ENCODE peak calls at places on chromosomes 4 and X, in four cellular contexts. One of them, this sample, is unnamed.
A peak's percentile ranks its signal among the peaks of the same experiment; 100 is the strongest.

GRCh38 chrX:45329217-45329616 is 128.5 kb upstream of the DIPK2B start:
- DNase-seq in T47D: no peak
- DNase-seq in T-helper 17 cell: no peak
- DNase-seq in hypothalamus: no peak
- DNase-seq in this sample: no peak

GRCh38 chr4:99915449-99915848 is 21.2 kb upstream of the LAMTOR3 start:
- DNase-seq in T-helper 17 cell: no peak
- DNase-seq in T47D: no peak
- DNase-seq in hypothalamus: no peak
- DNase-seq in this sample: no peak

GRCh38 chr4:52051213-52051614 is at the start of gene SPATA18:
- DNase-seq in hypothalamus: no peak
- DNase-seq in T47D: no peak
- DNase-seq in T-helper 17 cell: no peak
- DNase-seq in this sample: no peak

GRCh38 chr4:90951037-90951436 is 823.8 kb downstream of the CCSER1 start:
- DNase-seq in T47D: peak; percentile 72
- DNase-seq in hypothalamus: no peak
- DNase-seq in T-helper 17 cell: no peak
- DNase-seq in this sample: no peak

GRCh38 chr4:123661080-123661737 is 264.6 kb downstream of the SPRY1 start:
- DNase-seq in T-helper 17 cell: no peak
- DNase-seq in hypothalamus: no peak
- DNase-seq in T47D: peak; percentile 30
- DNase-seq in this sample: no peak

GRCh38 chr4:144754562-144755410 is 108.8 kb downstream of the HHIP start:
- DNase-seq in T47D: peak; percentile 51
- DNase-seq in T-helper 17 cell: no peak
- DNase-seq in hypothalamus: no peak
- DNase-seq in this sample: no peak

GRCh38 chr4:88722276-88722780 is 24.7 kb upstream of the NAP1L5 start:
- DNase-seq in T47D: no peak
- DNase-seq in T-helper 17 cell: no peak
- DNase-seq in hypothalamus: no peak
- DNase-seq in this sample: no peak

GRCh38 chr4:146255874-146256273 is 41.5 kb downstream of the REELD1 start:
- DNase-seq in T47D: no peak
- DNase-seq in T-helper 17 cell: no peak
- DNase-seq in hypothalamus: no peak
- DNase-seq in this sample: no peak

GRCh38 chrX:134679644-134680043 is 21.4 kb upstream of the PLAC1 start:
- DNase-seq in T-helper 17 cell: no peak
- DNase-seq in hypothalamus: no peak
- DNase-seq in T47D: no peak
- DNase-seq in this sample: no peak

GRCh38 chr4:106039796-106040195 is 144.5 kb downstream of the NPNT start:
- DNase-seq in T47D: no peak
- DNase-seq in T-helper 17 cell: no peak
- DNase-seq in hypothalamus: no peak
- DNase-seq in this sample: no peak

GRCh38 chr4:5168891-5169290 is 117.6 kb downstream of the STK32B start:
- DNase-seq in T47D: no peak
- DNase-seq in hypothalamus: no peak
- DNase-seq in T-helper 17 cell: no peak
- DNase-seq in this sample: no peak

GRCh38 chr4:32112891-32113290 is 1392.7 kb downstream of the PCDH7 start:
- DNase-seq in T-helper 17 cell: no peak
- DNase-seq in T47D: no peak
- DNase-seq in hypothalamus: no peak
- DNase-seq in this sample: no peak

GRCh38 chrX:23643020-23643419 is 24.3 kb upstream of the PRDX4 start:
- DNase-seq in T-helper 17 cell: no peak
- DNase-seq in hypothalamus: no peak
- DNase-seq in T47D: no peak
- DNase-seq in this sample: no peak

GRCh38 chr4:19327364-19327763 is 924.3 kb upstream of the SLIT2 start:
- DNase-seq in T47D: no peak
- DNase-seq in T-helper 17 cell: no peak
- DNase-seq in hypothalamus: no peak
- DNase-seq in this sample: no peak

GRCh38 chr4:123397276-123398150 is 918 bp downstream of the SPRY1 start:
- DNase-seq in hypothalamus: peak; percentile 12
- DNase-seq in T-helper 17 cell: peak; percentile 19
- DNase-seq in T47D: peak; percentile 82
- DNase-seq in this sample: no peak

GRCh38 chr4:123651127-123651526 is 254.5 kb downstream of the SPRY1 start:
- DNase-seq in hypothalamus: no peak
- DNase-seq in T-helper 17 cell: no peak
- DNase-seq in T47D: no peak
- DNase-seq in this sample: no peak

GRCh38 chr4:74311696-74312313 is 3.5 kb downstream of the EPGN start:
- DNase-seq in hypothalamus: no peak
- DNase-seq in T47D: peak; percentile 70
- DNase-seq in T-helper 17 cell: no peak
- DNase-seq in this sample: peak; percentile 59

GRCh38 chrX:57951666-57952319 is 41.5 kb upstream of the ZXDA start:
- DNase-seq in hypothalamus: no peak
- DNase-seq in T-helper 17 cell: no peak
- DNase-seq in T47D: no peak
- DNase-seq in this sample: no peak

GRCh38 chrX:140292188-140292587 is 212.7 kb downstream of the SOX3 start:
- DNase-seq in hypothalamus: no peak
- DNase-seq in T-helper 17 cell: no peak
- DNase-seq in T47D: no peak
- DNase-seq in this sample: no peak

GRCh38 chr4:25022741-25023140 is 8.0 kb downstream of the LGI2 start:
- DNase-seq in T-helper 17 cell: no peak
- DNase-seq in hypothalamus: no peak
- DNase-seq in T47D: no peak
- DNase-seq in this sample: no peak

GRCh38 chr4:140703463-140703862 is 52.7 kb downstream of the TBC1D9 start:
- DNase-seq in T47D: no peak
- DNase-seq in hypothalamus: no peak
- DNase-seq in T-helper 17 cell: no peak
- DNase-seq in this sample: no peak

GRCh38 chrX:155056877-155057792 is 13.8 kb downstream of the CMC4 start:
- DNase-seq in T47D: peak; percentile 76
- DNase-seq in hypothalamus: no peak
- DNase-seq in T-helper 17 cell: peak; percentile 24
- DNase-seq in this sample: peak; percentile 37

GRCh38 chr4:123673971-123674370 is 277.4 kb downstream of the SPRY1 start:
- DNase-seq in T47D: no peak
- DNase-seq in hypothalamus: no peak
- DNase-seq in T-helper 17 cell: no peak
- DNase-seq in this sample: no peak

This sample was measured in NCI-H1694.